ENCODE peak calls at places on chromosomes 12 and 14, in five cellular contexts. One of them, this sample, is unnamed.

GRCh38 chr14:76964695-76965094 is 63.8 kb downstream of the IRF2BPL start:
- DNase-seq in HCT116: no peak
- DNase-seq in SK-N-SH: no peak
- DNase-seq in GM23248: no peak
- DNase-seq in PC-3: no peak
- DNase-seq in this sample: no peak

GRCh38 chr12:1795221-1795784 is 25.1 kb upstream of the LRTM2 start:
- DNase-seq in GM23248: no peak
- DNase-seq in HCT116: no peak
- DNase-seq in PC-3: no peak
- DNase-seq in SK-N-SH: peak; percentile 9
- DNase-seq in this sample: no peak

GRCh38 chr14:56334458-56334857 is 216.2 kb downstream of the PELI2 start:
- DNase-seq in GM23248: peak; percentile 51
- DNase-seq in SK-N-SH: no peak
- DNase-seq in HCT116: no peak
- DNase-seq in PC-3: no peak
- DNase-seq in this sample: no peak

GRCh38 chr14:69685217-69685616 is 73.8 kb downstream of the SUSD6 start:
- DNase-seq in HCT116: no peak
- DNase-seq in SK-N-SH: no peak
- DNase-seq in GM23248: peak; percentile 43
- DNase-seq in PC-3: peak; percentile 77
- DNase-seq in this sample: no peak

GRCh38 chr14:42013560-42013959 is 406.9 kb downstream of the LRFN5 start:
- DNase-seq in PC-3: peak; percentile 59
- DNase-seq in SK-N-SH: no peak
- DNase-seq in HCT116: no peak
- DNase-seq in GM23248: peak; percentile 6
- DNase-seq in this sample: no peak

GRCh38 chr12:124917135-124917840 is 2.8 kb upstream of the UBC start:
- DNase-seq in SK-N-SH: peak; percentile 83
- DNase-seq in HCT116: peak; percentile 99
- DNase-seq in PC-3: peak; percentile 100
- DNase-seq in GM23248: peak; percentile 100
- DNase-seq in this sample: peak; percentile 97

GRCh38 chr12:570949-571794 is 92.1 kb downstream of the NINJ2 start:
- DNase-seq in GM23248: peak; percentile 97
- DNase-seq in PC-3: peak; percentile 85
- DNase-seq in SK-N-SH: no peak
- DNase-seq in HCT116: peak; percentile 81
- DNase-seq in this sample: peak; percentile 47

GRCh38 chr12:121274036-121274763 is 22.3 kb downstream of the CAMKK2 start:
- DNase-seq in GM23248: no peak
- DNase-seq in HCT116: no peak
- DNase-seq in SK-N-SH: no peak
- DNase-seq in PC-3: no peak
- DNase-seq in this sample: no peak

GRCh38 chr12:25590021-25590721 is 37.1 kb upstream of the LMNTD1 start:
- DNase-seq in HCT116: no peak
- DNase-seq in GM23248: no peak
- DNase-seq in SK-N-SH: no peak
- DNase-seq in PC-3: no peak
- DNase-seq in this sample: no peak

GRCh38 chr14:23306412-23307145 is at the start of gene BCL2L2:
- DNase-seq in GM23248: peak; percentile 94
- DNase-seq in SK-N-SH: peak; percentile 91
- DNase-seq in HCT116: peak; percentile 76
- DNase-seq in PC-3: peak; percentile 87
- DNase-seq in this sample: peak; percentile 96

GRCh38 chr14:53295985-53296582 is 143.0 kb upstream of the DDHD1 start:
- DNase-seq in PC-3: peak; percentile 67
- DNase-seq in GM23248: peak; percentile 52
- DNase-seq in HCT116: peak; percentile 23
- DNase-seq in SK-N-SH: peak; percentile 8
- DNase-seq in this sample: peak; percentile 57

GRCh38 chr12:58639323-58639934 is 280.9 kb downstream of the LRIG3 start:
- DNase-seq in HCT116: no peak
- DNase-seq in SK-N-SH: no peak
- DNase-seq in GM23248: peak; percentile 38
- DNase-seq in PC-3: peak; percentile 50
- DNase-seq in this sample: no peak

GRCh38 chr14:57871487-57872080 is 5.7 kb upstream of the SLC35F4 start:
- DNase-seq in PC-3: peak; percentile 93
- DNase-seq in GM23248: peak; percentile 86
- DNase-seq in SK-N-SH: peak; percentile 28
- DNase-seq in HCT116: peak; percentile 35
- DNase-seq in this sample: peak; percentile 75

GRCh38 chr12:116135209-116135930 is 142.1 kb downstream of the MED13L start:
- DNase-seq in PC-3: peak; percentile 93
- DNase-seq in GM23248: peak; percentile 77
- DNase-seq in SK-N-SH: peak; percentile 44
- DNase-seq in HCT116: peak; percentile 40
- DNase-seq in this sample: no peak

GRCh38 chr14:55864890-55865655 is 253.1 kb upstream of the PELI2 start:
- DNase-seq in SK-N-SH: peak; percentile 13
- DNase-seq in GM23248: no peak
- DNase-seq in PC-3: peak; percentile 60
- DNase-seq in HCT116: no peak
- DNase-seq in this sample: peak; percentile 24

GRCh38 chr14:89185919-89186849 is 230.8 kb downstream of the FOXN3 start:
- DNase-seq in HCT116: peak; percentile 73
- DNase-seq in PC-3: peak; percentile 97
- DNase-seq in GM23248: peak; percentile 85
- DNase-seq in SK-N-SH: no peak
- DNase-seq in this sample: peak; percentile 75

GRCh38 chr12:102503056-102503681 is 22.8 kb upstream of the IGF1 start:
- DNase-seq in PC-3: no peak
- DNase-seq in GM23248: no peak
- DNase-seq in SK-N-SH: no peak
- DNase-seq in HCT116: no peak
- DNase-seq in this sample: no peak
- H3K9ac ChIP-seq in PC-3: no peak overlapping the region
- H3K9ac ChIP-seq in GM23248: no peak overlapping the region
- H3K9ac ChIP-seq in SK-N-SH: no peak overlapping the region
- H3K9ac ChIP-seq in HCT116: no peak overlapping the region
- H3K9ac ChIP-seq in this sample: no peak overlapping the region

GRCh38 chr12:107684990-107685359 is 624 bp upstream of the PWP1 start:
- DNase-seq in GM23248: peak; percentile 53
- DNase-seq in SK-N-SH: peak; percentile 60
- DNase-seq in HCT116: peak; percentile 23
- DNase-seq in PC-3: peak; percentile 8
- DNase-seq in this sample: peak; percentile 36
- TF ChIP-seq EZH2phosphoT487 in GM23248: no peak
- TF ChIP-seq EZH2phosphoT487 in SK-N-SH: no peak
- TF ChIP-seq EZH2phosphoT487 in HCT116: no peak
- TF ChIP-seq EZH2phosphoT487 in PC-3: no peak
- TF ChIP-seq EZH2phosphoT487 in this sample: no peak

GRCh38 chr12:130685250-130685649 is 30.8 kb downstream of the RIMBP2 start:
- DNase-seq in PC-3: no peak
- DNase-seq in GM23248: no peak
- DNase-seq in HCT116: no peak
- DNase-seq in SK-N-SH: no peak
- DNase-seq in this sample: no peak

GRCh38 chr12:130686511-130686981 is 29.6 kb downstream of the RIMBP2 start:
- DNase-seq in GM23248: no peak
- DNase-seq in PC-3: no peak
- DNase-seq in SK-N-SH: no peak
- DNase-seq in HCT116: no peak
- DNase-seq in this sample: peak; percentile 13

GRCh38 chr12:130685850-130686249 is 30.2 kb downstream of the RIMBP2 start:
- DNase-seq in HCT116: no peak
- DNase-seq in PC-3: no peak
- DNase-seq in SK-N-SH: peak; percentile 45
- DNase-seq in GM23248: no peak
- DNase-seq in this sample: no peak

GRCh38 chr12:130688027-130688778 is 27.9 kb downstream of the RIMBP2 start:
- DNase-seq in PC-3: no peak
- DNase-seq in SK-N-SH: no peak
- DNase-seq in HCT116: no peak
- DNase-seq in GM23248: no peak
- DNase-seq in this sample: no peak

DNA sequence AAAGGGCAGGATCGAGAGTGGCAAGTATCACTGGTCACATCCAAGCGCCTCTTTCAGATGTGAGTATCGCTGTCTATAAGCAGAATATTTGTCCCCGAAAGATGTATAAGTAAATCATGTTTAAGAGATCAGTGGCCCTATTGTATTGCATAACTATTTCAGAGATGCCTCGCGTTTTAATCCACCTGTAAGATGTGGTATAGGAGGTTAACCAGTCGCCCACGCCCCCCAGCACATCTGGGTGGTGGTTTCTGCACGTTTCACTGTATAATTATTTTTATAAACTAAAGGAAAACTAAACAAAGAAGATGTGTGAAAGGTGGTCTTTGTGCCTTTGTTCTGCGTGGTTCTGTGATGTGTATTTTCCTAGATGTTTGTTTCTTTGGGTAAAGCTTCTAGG is 28.9 kb downstream of the RIMBP2 start:
- DNase-seq in HCT116: no peak
- DNase-seq in PC-3: no peak
- DNase-seq in SK-N-SH: no peak
- DNase-seq in GM23248: no peak
- DNase-seq in this sample: no peak
- H3K9ac ChIP-seq in HCT116: no peak overlapping the region
- H3K9ac ChIP-seq in PC-3: no peak overlapping the region
- H3K9ac ChIP-seq in SK-N-SH: no peak overlapping the region
- H3K9ac ChIP-seq in GM23248: no peak overlapping the region
- H3K9ac ChIP-seq in this sample: no peak overlapping the region

DNA sequence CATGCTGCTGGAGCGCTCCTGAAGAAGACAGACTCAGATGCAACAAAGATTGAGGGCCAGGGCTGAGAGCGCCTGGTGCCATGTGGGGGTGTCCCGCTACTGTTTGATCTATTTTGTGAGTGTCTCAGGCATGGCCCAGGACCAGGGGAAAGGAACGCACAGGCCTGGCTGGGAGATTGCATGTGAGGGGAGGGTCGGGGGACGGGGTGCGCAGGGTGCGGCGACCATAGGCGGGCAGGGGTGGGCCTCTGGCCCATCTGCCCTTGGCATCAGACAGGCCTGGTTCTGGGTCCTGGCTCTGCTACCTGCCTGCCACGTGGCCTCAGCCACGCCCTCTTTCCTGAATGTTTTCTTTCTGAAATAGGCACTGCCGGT is 47.5 kb downstream of the BEGAIN start:
- DNase-seq in HCT116: no peak
- DNase-seq in PC-3: no peak
- DNase-seq in GM23248: no peak
- DNase-seq in SK-N-SH: no peak
- DNase-seq in this sample: no peak
- TF ChIP-seq EZH2phosphoT487 in HCT116: no peak
- TF ChIP-seq EZH2phosphoT487 in PC-3: no peak
- TF ChIP-seq EZH2phosphoT487 in GM23248: no peak
- TF ChIP-seq EZH2phosphoT487 in SK-N-SH: no peak
- TF ChIP-seq EZH2phosphoT487 in this sample: no peak